ENCODE peak calls at places on chromosomes 7 and 10, in five cellular contexts. A is mammary epithelial cell, L is coronary artery, W is testis, Q is left ventricle myocardium inferior. E is an unnamed sample.

GRCh38 chr7:143367972-143368371 is 5.5 kb upstream of the FAM131B start:
- DNase-seq in W (no peak), L (no peak), A (peak), Q (no peak), E (no peak)

GRCh38 chr10:49164587-49165188 is 23.5 kb downstream of the TMEM273 start:
- DNase-seq in W (peak), A (peak), L (no peak), Q (no peak), E (no peak)

GRCh38 chr7:12281026-12281425 is 69.9 kb downstream of the TMEM106B start:
- DNase-seq in L (no peak), W (no peak), Q (no peak), A (peak), E (no peak)

GRCh38 chr10:3468919-3469638 is 296.5 kb upstream of the PITRM1 start:
- DNase-seq in L (peak), W (no peak), A (peak), Q (peak), E (peak)

GRCh38 chr7:87875151-87876039 is 765 bp downstream of the SLC25A40 start:
- DNase-seq in Q (peak), L (peak), A (peak), W (peak), E (no peak)

GRCh38 chr7:100016209-100016901 is 959 bp downstream of the ZKSCAN1 start:
- DNase-seq in A (peak), Q (no peak), L (no peak), W (peak), E (no peak)

GRCh38 chr7:140390466-140391190 is 7.7 kb downstream of the SLC37A3 start:
- DNase-seq in A (peak), W (no peak), L (no peak), Q (no peak), E (no peak)

GRCh38 chr7:21819048-21819447 is 126.7 kb downstream of the CDCA7L start:
- DNase-seq in A (no peak), Q (no peak), W (no peak), L (no peak), E (no peak)

GRCh38 chr10:3887885-3888476 is 103.0 kb upstream of the KLF6 start:
- DNase-seq in W (peak), L (no peak), Q (no peak), A (peak), E (peak)

GRCh38 chr10:10500941-10501340 is 516.7 kb upstream of the CELF2 start:
- DNase-seq in W (no peak), L (no peak), A (no peak), Q (no peak), E (no peak)

GRCh38 chr7:130397472-130397871 is 17.2 kb downstream of the CPA1 start:
- DNase-seq in Q (no peak), W (no peak), A (no peak), L (no peak), E (no peak)

GRCh38 chr10:23439452-23439919 is 611 bp downstream of the OTUD1 start:
- DNase-seq in L (no peak), Q (peak), W (no peak), A (no peak), E (no peak)

GRCh38 chr10:22476601-22477364 is 131.5 kb downstream of the SPAG6 start:
- DNase-seq in A (no peak), L (no peak), W (no peak), Q (no peak), E (no peak)

GRCh38 chr10:51022933-51023585 is 51.2 kb upstream of the PRKG1 start:
- DNase-seq in A (no peak), L (no peak), W (no peak), Q (no peak), E (no peak)

GRCh38 chr7:140478361-140479061 is 794 bp downstream of the MKRN1 start:
- DNase-seq in L (no peak), W (peak), Q (peak), A (peak), E (no peak)

GRCh38 chr10:80537705-80538480 is at the start of gene SH2D4B:
- DNase-seq in A (no peak), Q (no peak), W (no peak), L (peak), E (no peak)

GRCh38 chr7:115178831-115179230 is 256.9 kb downstream of the MDFIC start:
- DNase-seq in Q (no peak), L (no peak), A (no peak), W (no peak), E (no peak)

GRCh38 chr10:132292287-132292971 is 15.3 kb downstream of the STK32C start:
- DNase-seq in W (no peak), L (no peak), A (no peak), Q (peak), E (no peak)

GRCh38 chr7:25014735-25015134 is 34.8 kb upstream of the OSBPL3 start:
- DNase-seq in L (no peak), Q (no peak), W (no peak), A (peak), E (peak)

GRCh38 chr10:79452174-79452611 is 6.8 kb upstream of the ZCCHC24 start:
- DNase-seq in L (no peak), A (no peak), W (peak), Q (no peak), E (no peak)

GRCh38 chr7:124027236-124027635 is 5.6 kb downstream of the TMEM229A start:
- DNase-seq in A (no peak), L (no peak), W (no peak), Q (no peak), E (no peak)

GRCh38 chr10:59033622-59034021 is 142.8 kb upstream of the PHYHIPL start:
- DNase-seq in L (no peak), A (peak), Q (no peak), W (no peak), E (no peak)

GRCh38 chr7:79880312-79880711 is 254.3 kb upstream of the GNAI1 start:
- DNase-seq in W (no peak), Q (no peak), L (no peak), A (no peak), E (no peak)

GRCh38 chr10:86538547-86538946 is 17.0 kb upstream of the WAPL start:
- DNase-seq in A (no peak), Q (no peak), W (peak), L (no peak), E (no peak)

GRCh38 chr10:131792809-131793208 is 108.0 kb upstream of the PPP2R2D start:
- DNase-seq in L (no peak), Q (no peak), A (no peak), W (no peak), E (no peak)

GRCh38 chr7:32481176-32481575 is 9.0 kb downstream of the LSM5 start:
- DNase-seq in Q (no peak), W (no peak), L (no peak), A (no peak), E (no peak)

GRCh38 chr10:5776881-5777197 is 36.4 kb downstream of the GDI2 start:
- DNase-seq in L (no peak), A (peak), W (no peak), Q (no peak), E (peak)

GRCh38 chr10:66162560-66163143 is 763.2 kb upstream of the LRRTM3 start:
- DNase-seq in Q (no peak), A (peak), L (no peak), W (no peak), E (no peak)

GRCh38 chr7:20331231-20331880 is 656 bp downstream of the ITGB8 start:
- DNase-seq in W (peak), L (no peak), Q (peak), A (no peak), E (no peak)

GRCh38 chr7:45324683-45325237 is 167.2 kb downstream of the RAMP3 start:
- DNase-seq in L (no peak), Q (no peak), A (no peak), W (no peak), E (no peak)

DNA sequence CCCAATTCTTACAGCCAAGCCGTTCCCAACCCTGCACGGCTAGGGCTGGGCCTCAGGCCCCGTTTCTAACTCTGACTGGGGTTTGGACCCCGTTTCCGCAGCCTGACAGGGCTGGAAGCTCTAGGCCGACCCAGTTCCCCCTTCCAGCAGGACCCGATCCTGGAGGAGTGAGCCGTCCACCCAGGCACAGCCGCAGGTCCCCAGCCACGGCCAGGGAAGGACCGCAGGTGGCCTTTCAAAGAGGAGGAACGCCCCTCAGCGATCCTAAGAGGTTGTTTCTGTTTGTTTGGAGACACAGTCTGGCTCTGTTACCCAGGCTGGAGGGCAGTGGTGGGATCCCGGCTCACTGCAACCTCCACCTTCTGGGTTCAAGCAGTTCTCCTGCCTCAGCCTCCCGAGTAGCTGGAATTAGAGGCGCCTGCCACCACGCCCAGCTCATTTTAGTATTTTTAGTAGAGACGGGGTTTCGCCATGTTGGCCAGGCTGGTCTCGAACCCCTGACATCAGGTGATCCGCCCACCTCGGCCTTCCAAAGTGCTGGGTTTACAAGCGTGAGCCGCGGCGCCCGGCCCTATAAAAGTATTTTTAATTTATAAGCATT is 778 bp upstream of the GET4 start:
- DNase-seq in L (peak), A (no peak), W (no peak), Q (no peak), E (no peak)
- H3K4me3 ChIP-seq in L (peak), A (no peak), W (peak), Q (peak), E (no peak)

DNA sequence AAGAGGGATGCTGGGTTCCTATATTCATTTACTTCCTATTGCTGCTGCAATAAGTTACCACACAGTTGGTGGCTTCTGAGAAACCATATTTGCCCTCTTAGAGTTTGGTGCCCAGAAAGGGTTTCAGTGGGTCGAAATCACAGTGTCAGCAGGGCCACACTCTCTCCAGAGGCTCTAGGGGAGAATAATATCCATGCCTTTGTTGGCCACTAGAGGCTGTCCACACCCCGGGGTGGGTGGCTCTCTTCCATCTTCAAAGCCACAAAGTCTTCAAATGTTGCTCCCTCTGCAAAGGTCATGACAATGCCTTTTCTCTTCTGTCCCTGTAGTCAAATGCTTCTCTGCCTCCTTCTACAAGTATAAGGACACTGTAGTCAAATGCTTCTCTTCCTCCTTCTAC is 989.4 kb downstream of the CCSER2 start:
- DNase-seq in A (no peak), W (no peak), L (no peak), Q (no peak), E (no peak)
- TF ChIP-seq CTCF in A (no peak), W (no peak), L (no peak), Q (no peak), E (no peak)

GRCh38 chr7:157000741-157001653 is 9.5 kb downstream of the MNX1 start:
- DNase-seq in A (no peak), Q (no peak), L (peak), W (peak), E (no peak)
- H3K4me3 ChIP-seq in A (peak), Q (peak), L (peak), W (no peak), E (no peak)

DNA sequence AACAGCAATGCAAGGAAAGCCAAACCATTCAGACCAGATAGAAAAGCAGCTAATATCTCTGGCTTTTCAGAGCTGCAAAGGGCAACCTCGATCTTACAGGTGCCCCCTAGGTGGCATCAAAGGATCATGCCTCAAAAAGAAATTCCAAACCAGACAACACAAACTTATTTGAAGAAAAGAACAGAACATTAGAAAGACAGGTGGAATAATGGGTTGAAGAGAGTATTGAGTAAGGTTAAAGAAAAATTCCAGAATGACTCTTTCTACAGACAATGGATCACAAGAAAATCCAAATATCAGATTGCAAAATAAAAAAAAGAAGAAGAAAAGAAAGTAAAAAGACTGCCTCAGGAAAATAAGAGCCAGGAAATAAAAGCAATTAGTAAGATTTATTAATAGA is 213.7 kb downstream of the ELMO1 start:
- DNase-seq in L (no peak), W (peak), Q (no peak), A (peak), E (no peak)
- TF ChIP-seq CTCF in L (no peak), W (peak), Q (peak), A (peak), E (peak)

GRCh38 chr10:60943372-60944158 is 420 bp downstream of the RHOBTB1 start:
- DNase-seq in W (peak), A (peak), Q (peak), L (peak), E (no peak)

GRCh38 chr10:60942604-60943269 is 1.2 kb downstream of the RHOBTB1 start:
- DNase-seq in W (peak), L (no peak), Q (peak), A (no peak), E (no peak)

GRCh38 chr10:60944159-60944909 is at the start of gene RHOBTB1:
- DNase-seq in A (peak), L (peak), W (peak), Q (peak), E (no peak)

GRCh38 chr10:60940435-60940834 is 3.5 kb downstream of the RHOBTB1 start:
- DNase-seq in W (no peak), Q (no peak), L (no peak), A (no peak), E (no peak)

GRCh38 chr10:60942134-60942533 is 1.9 kb downstream of the RHOBTB1 start:
- DNase-seq in L (no peak), A (no peak), W (no peak), Q (no peak), E (no peak)
- H3K4me3 ChIP-seq in L (peak), A (no peak), W (peak), Q (peak), E (peak)

GRCh38 chr10:29470355-29470705 is 164.4 kb downstream of the SVIL start:
- DNase-seq in W (peak), A (no peak), L (peak), Q (peak), E (no peak)

GRCh38 chr10:29461042-29461441 is 172.2 kb downstream of the LYZL1 start:
- DNase-seq in L (no peak), Q (no peak), A (no peak), W (no peak), E (no peak)

GRCh38 chr10:29470843-29471482 is 163.8 kb downstream of the SVIL start:
- DNase-seq in L (peak), W (no peak), Q (no peak), A (no peak), E (no peak)

GRCh38 chr10:29469481-29470354 is 165.1 kb downstream of the SVIL start:
- DNase-seq in A (no peak), L (peak), Q (no peak), W (peak), E (no peak)

DNA sequence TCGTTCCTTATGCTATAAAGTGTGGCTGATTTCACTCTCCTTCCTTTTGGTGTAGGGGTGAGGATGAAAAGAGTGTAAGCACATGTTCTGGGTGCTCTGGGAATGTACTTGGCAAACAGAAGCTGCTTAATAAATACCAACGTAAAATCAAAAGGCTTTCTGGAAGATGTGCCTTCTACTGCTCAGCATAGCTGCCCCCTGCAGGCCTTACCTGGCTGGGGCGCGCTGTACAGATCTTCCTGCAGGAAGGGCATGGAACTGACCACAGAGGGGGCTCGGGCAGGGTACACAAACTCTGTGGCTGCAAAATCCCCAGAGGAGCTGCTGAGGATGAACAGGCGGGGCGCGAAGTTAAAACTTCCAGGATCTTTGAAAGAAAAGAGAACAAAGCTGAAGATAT is 169.4 kb downstream of the SVIL start:
- DNase-seq in Q (no peak), W (no peak), A (no peak), L (no peak), E (no peak)
- TF ChIP-seq CTCF in Q (peak), W (no peak), A (peak), L (no peak), E (peak)

GRCh38 chr7:101494602-101495329 is 132.1 kb downstream of the COL26A1 start:
- DNase-seq in W (no peak), A (no peak), L (no peak), Q (no peak), E (no peak)
- H3K4me3 ChIP-seq in W (no peak), A (no peak), L (no peak), Q (no peak), E (no peak)

DNA sequence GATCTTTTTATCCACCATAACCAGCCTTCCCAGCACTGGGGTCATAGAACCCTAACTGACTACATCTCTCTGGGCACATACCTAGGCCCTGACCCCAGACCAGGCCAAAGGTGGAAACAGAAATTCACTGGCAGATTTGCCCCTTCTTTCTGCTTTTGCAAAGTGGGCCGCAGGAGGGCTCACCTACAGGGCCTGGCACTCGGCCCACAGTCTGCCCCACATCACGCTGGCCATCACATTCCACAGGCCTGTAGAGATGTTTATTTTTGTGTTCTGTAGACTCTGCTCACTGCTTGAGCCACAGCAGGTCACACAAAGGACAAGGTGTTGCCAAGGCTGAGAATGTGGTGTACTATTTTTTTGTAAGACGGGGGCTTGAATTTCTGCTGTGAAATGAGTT is 58.7 kb downstream of the SLC16A12 start:
- DNase-seq in A (no peak), W (no peak), L (no peak), Q (no peak), E (no peak)
- TF ChIP-seq CTCF in A (no peak), W (no peak), L (no peak), Q (no peak), E (no peak)

E was measured in HFF-Myc.